ENCODE peak calls at places on chromosomes 6 and 20, in four cellular contexts. W is HepG2, S is K562, C is GM12878. M is an unnamed sample. For H3K4me1 and H3K27me3, the result is how much of the 10 kb centered on the place peaks cover.

GRCh38 chr6:25042599-25042936 is 106.8 kb upstream of the RIPOR2 start:
- ATAC-seq in S (no peak), W (peak), C (peak), M (no peak)

GRCh38 chr20:10794765-10795164 is 121.0 kb upstream of the JAG1 start:
- ATAC-seq in C (no peak), S (no peak), W (no peak), M (no peak)

GRCh38 chr20:50449789-50450492 is 60.2 kb upstream of the PTPN1 start:
- ATAC-seq in C (peak), W (peak), S (no peak), M (no peak)

GRCh38 chr6:111823831-111824607 is 49.2 kb downstream of the FYN start:
- ATAC-seq in W (peak), C (peak), S (no peak), M (peak)

GRCh38 chr6:78383968-78384367 is 483.4 kb upstream of the IRAK1BP1 start:
- ATAC-seq in S (no peak), C (no peak), W (no peak), M (no peak)

GRCh38 chr20:347317-347639 is 367 bp downstream of the NRSN2 start:
- ATAC-seq in W (no peak), S (no peak), C (no peak), M (peak)

GRCh38 chr6:131754715-131755567 is 44.1 kb upstream of the CTAGE9 start:
- ATAC-seq in C (no peak), S (no peak), W (peak), M (no peak)

GRCh38 chr6:81772741-81773140 is 20.3 kb upstream of the TENT5A start:
- ATAC-seq in W (no peak), C (peak), S (no peak), M (no peak)

GRCh38 chr6:34934516-34934915 is 45.5 kb downstream of the ANKS1A start:
- ATAC-seq in W (no peak), C (no peak), S (no peak), M (peak)

GRCh38 chr6:108156180-108156937 is 9.5 kb upstream of the NR2E1 start:
- ATAC-seq in S (no peak), W (peak), C (no peak), M (no peak)

GRCh38 chr6:148021715-148022114 is 320.9 kb upstream of the SASH1 start:
- ATAC-seq in S (no peak), W (no peak), C (no peak), M (no peak)

GRCh38 chr6:54493138-54493537 is 184.9 kb downstream of the TINAG start:
- ATAC-seq in S (no peak), C (no peak), W (no peak), M (no peak)

GRCh38 chr6:143222310-143222709 is 161.6 kb downstream of the AIG1 start:
- ATAC-seq in S (no peak), W (no peak), C (no peak), M (no peak)

GRCh38 chr6:10837009-10837691 is 1.2 kb downstream of the MAK start:
- ATAC-seq in S (peak), C (no peak), W (peak), M (no peak)

GRCh38 chr6:85644374-85644762 is 1.7 kb upstream of the SYNCRIP start:
- ATAC-seq in S (no peak), W (no peak), C (no peak), M (no peak)

GRCh38 chr6:85643530-85644373 is 1.1 kb upstream of the SYNCRIP start:
- ATAC-seq in S (peak), C (peak), W (peak), M (peak)

GRCh38 chr6:85641522-85641915 is 1.2 kb downstream of the SYNCRIP start:
- ATAC-seq in S (no peak), W (no peak), C (no peak), M (no peak)

GRCh38 chr6:85641916-85642773 is 541 bp downstream of the SYNCRIP start:
- ATAC-seq in W (peak), C (peak), S (peak), M (no peak)

DNA sequence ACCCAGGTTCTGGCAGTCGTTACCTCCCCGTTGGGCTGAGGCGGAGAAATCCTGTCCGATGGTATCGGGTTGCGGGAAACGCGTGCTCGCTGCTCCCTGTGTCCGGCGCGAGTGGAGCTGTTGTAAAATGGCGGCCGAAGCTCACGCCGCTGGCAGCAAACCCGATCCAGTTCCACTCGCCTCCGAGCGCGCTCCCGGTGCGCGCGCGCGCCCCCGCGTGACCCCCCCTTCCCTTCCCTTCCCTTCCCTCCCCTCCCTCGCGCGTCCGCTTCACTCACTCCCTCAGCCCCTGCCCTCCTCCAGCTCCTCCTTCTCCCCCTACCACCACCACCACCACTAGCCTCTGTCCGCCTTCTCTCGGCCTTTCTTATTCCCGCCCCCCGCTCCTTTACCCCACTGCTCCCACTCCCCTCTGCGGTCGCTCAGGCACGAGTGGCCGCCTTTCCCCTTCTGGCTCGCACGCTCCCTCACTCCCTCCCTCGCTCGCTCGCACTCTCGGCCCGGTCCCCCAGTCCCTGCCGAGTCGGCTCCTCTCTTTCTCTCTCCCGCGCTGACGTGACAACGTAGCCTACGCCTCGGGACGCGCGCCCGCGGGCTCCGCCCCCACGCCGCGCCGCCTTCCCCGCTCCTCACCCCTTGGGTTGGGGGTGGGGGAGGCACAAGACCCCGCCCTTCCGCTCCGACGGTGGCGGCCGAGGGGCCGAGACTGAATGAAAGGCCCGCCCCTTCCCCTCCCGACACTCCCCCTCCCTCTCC is at the start of gene SYNCRIP:
- ATAC-seq in W (peak), C (peak), S (peak), M (peak)
- TF ChIP-seq EP300 in W (no peak), C (no peak), S (peak), M (no peak)

DNA sequence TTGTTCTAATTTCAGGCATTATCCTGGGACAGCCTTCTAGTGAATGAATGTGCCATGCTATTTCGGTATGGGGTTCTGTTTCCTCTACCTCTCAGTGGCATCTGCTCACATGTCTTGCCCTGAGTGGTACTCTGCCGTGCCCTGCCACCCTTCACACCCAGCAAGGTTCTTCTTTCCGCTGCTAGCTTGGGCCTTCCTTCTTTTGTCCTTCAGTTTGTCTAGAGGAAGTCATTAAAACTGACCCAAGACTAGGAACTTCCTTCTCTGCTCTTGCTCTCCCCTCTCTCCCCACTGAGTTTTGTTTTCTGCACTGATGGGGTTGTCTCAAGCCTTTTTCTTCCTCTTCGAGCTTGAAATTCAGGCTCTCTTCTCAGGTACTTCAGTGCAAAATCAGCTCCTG is 300.7 kb upstream of the PRDM1 start:
- ATAC-seq in W (no peak), C (no peak), S (no peak), M (peak)
- H3K4me1 ChIP-seq in W (under half), C (under half), S (under half), M (under half)

GRCh38 chr6:3237761-3238662 is 10.6 kb upstream of the TUBB2B start:
- ATAC-seq in S (peak), C (peak), W (peak), M (peak)
- H3K27me3 ChIP-seq in S (under half), C (under half), W (half or more), M (under half)

DNA sequence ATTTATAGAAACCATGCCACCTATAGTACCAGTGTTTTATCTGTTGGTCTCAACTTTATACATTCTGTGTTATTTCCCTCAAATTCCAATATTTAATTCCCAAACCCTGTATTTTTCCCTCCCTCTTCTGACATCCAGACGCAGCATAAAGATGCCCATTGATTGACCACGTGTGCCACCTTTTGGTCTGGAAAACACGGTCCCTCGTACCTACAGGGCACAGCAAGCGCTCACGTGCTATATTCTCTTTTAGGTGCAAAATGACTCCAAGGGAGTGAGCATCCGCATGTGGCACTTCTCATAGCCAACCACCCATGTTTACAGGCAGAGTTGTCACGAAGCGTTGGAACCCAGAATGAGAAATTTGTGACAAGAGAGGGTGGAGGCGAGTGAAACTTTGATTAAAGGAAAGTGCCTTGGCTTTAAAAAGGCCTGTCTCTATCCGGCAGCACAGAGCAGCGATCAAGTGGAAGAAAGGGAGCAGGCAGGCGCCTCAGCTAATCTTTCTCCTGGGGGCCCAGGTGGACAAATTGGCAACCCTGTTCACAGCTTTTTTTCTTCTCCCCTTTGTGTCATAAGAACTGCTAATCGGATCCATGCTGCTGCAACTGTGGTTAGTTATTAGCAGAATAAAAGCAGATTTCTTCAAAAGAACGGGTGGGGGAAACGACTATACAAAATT is 225.9 kb downstream of the TMEM242 start:
- ATAC-seq in C (no peak), S (no peak), W (no peak), M (no peak)
- TF ChIP-seq EP300 in C (no peak), S (no peak), W (no peak), M (no peak)

DNA sequence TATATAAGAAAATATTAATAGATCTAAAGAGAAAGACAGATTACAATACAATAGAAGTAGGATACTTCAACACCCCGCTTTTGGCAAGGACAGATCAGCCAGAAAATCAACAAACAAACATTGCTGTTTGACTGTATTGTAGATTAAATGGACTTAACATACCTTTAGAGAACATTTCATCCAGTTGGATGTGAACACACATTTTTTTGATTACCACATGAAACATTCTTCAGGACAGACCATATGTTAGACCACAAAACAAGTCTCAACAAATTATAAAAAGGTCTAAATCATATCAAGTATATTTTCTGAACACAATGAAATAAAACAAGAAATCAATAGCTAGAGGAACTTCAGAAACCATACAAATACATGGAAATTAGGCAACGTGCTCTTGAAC is 148.2 kb downstream of the TRMT11 start:
- ATAC-seq in W (no peak), C (no peak), S (no peak), M (no peak)
- H3K4me1 ChIP-seq in W (under half), C (under half), S (under half), M (under half)

GRCh38 chr6:30495993-30496392 is 6.7 kb downstream of the HLA-E start:
- ATAC-seq in S (peak), W (no peak), C (no peak), M (no peak)
- H3K27me3 ChIP-seq in S (under half), W (under half), C (under half), M (under half)

DNA sequence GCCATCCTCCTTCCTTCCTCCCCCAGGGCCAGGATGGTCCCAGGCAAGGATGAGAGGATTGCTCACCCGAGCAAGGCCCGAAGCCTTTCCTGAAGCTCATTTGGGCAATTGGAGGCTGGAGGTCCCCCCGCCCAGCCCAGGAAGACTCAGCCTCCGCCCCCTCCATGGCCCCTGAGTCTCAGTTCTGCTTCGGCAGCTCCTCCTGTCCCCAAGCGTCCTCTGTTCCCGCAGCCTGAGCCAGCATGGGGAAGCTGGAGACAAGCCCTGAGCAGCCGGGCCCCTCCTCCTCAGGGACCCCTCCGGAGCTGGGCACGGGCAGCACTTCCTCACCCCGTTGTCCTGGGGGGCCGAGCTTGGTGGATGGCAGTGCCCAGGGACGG is 26.0 kb downstream of the SLC17A9 start:
- ATAC-seq in W (no peak), S (no peak), C (peak), M (no peak)
- TF ChIP-seq EP300 in W (no peak), S (no peak), C (no peak), M (no peak)

M was measured in gastroesophageal sphincter.